ENCODE peak calls at places on chromosomes 12 and 14, in ten cellular contexts. R is GM23248, Q is GM23338, D is fibroblast of lung, O is H9, T is SK-N-SH, Y is neural progenitor cell, Z is mammary epithelial cell, L is trophoblast cell, I is PC-3. F is an unnamed sample. For H3K79me2, the result is how much of the 10 kb centered on the place peaks cover.

GRCh38 chr12:79298511-79298910 is 392.3 kb downstream of the PAWR start:
- DNase-seq in R (no peak), Q (no peak), D (no peak), O (no peak), T (no peak), Y (no peak), Z (no peak), L (no peak), I (peak), F (no peak)

GRCh38 chr14:23550827-23551265 is 719 bp downstream of the ZFHX2 start:
- DNase-seq in R (peak), Q (no peak), D (no peak), O (no peak), T (peak), Y (peak), Z (no peak), L (no peak), I (no peak), F (no peak)

GRCh38 chr12:84165998-84166571 is 746.5 kb downstream of the SLC6A15 start:
- DNase-seq in R (no peak), Q (no peak), D (no peak), O (no peak), T (no peak), Y (no peak), Z (no peak), L (no peak), I (peak), F (no peak)

GRCh38 chr12:5248230-5248629 is 183.7 kb upstream of the NTF3 start:
- DNase-seq in R (peak), Q (no peak), D (no peak), O (no peak), T (no peak), Y (no peak), Z (no peak), L (no peak), I (no peak), F (no peak)

GRCh38 chr14:74979029-74979428 is 23.6 kb upstream of the PGF start:
- DNase-seq in R (no peak), Q (no peak), D (no peak), O (no peak), T (peak), Y (no peak), Z (no peak), L (peak), I (peak), F (no peak)

GRCh38 chr14:24425704-24426103 is 3.8 kb downstream of the CBLN3 start:
- DNase-seq in R (peak), Q (no peak), D (peak), O (no peak), T (no peak), Y (no peak), Z (peak), L (peak), I (peak), F (peak)

GRCh38 chr14:74952195-74952665 is 3.2 kb downstream of the PGF start:
- DNase-seq in R (no peak), Q (no peak), D (no peak), O (no peak), T (no peak), Y (no peak), Z (no peak), L (no peak), I (no peak), F (no peak)

GRCh38 chr12:46516933-46517578 is 144.5 kb upstream of the SLC38A2 start:
- DNase-seq in R (no peak), Q (no peak), D (no peak), O (no peak), T (no peak), Y (no peak), Z (no peak), L (no peak), I (no peak), F (no peak)

GRCh38 chr12:101824831-101825230 is 5.9 kb downstream of the GNPTAB start:
- DNase-seq in R (peak), Q (peak), D (no peak), O (no peak), T (no peak), Y (no peak), Z (no peak), L (no peak), I (no peak), F (no peak)

GRCh38 chr12:12804432-12804886 is 8.7 kb upstream of the DDX47 start:
- DNase-seq in R (peak), Q (no peak), D (peak), O (no peak), T (no peak), Y (no peak), Z (peak), L (peak), I (peak), F (peak)

GRCh38 chr12:130523208-130523607 is 185.5 kb downstream of the PIWIL1 start:
- DNase-seq in R (no peak), Q (no peak), D (no peak), O (no peak), T (no peak), Y (no peak), Z (no peak), L (no peak), I (no peak), F (no peak)

DNA sequence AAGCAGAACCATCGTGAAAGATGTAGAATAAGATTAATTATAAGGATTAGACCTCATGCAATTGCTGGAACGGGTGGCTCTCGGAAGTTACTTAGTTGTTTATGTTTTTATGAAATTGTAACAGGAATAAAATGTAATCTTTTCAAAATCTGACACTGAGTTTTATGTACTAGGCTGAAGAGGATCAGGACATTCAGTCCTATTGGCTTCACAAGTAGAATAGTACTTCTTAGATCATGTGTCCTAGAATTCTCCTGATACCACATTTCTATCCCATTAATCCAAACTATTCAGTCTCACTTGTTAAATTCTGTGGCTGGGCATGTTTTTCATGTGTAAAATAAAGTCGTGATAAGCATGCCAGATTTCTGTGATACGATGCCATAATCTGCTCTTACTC is 423.5 kb upstream of the OR4E1 start:
- DNase-seq in R (no peak), Q (no peak), D (no peak), O (no peak), T (no peak), Y (no peak), Z (no peak), L (no peak), I (no peak), F (no peak)
- H3K4me2 ChIP-seq in R (no peak), Q (no peak), D (no peak), O (no peak), T (no peak), Y (no peak), Z (no peak), L (no peak), I (no peak), F (no peak)

DNA sequence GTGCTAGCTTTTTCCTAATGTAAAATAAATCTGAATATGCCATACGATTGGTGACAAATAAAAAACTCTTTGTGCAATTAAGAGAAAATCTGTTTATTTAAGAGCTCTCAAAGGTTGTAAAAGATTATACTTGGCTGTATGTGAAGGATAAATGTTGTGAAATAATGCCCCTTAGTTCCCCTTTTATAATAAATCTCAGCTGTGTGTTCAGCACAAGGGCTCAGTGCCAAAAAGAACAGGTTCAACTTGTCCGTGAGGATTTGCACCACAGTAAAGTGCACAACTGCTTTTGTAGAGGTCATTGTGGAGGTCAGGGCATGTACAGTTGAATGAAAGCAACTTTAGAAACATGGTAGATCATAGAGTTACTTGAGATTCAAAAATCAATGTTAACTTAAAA is 118.6 kb downstream of the TRMT5 start:
- DNase-seq in R (no peak), Q (no peak), D (no peak), O (no peak), T (no peak), Y (no peak), Z (peak), L (peak), I (peak), F (no peak)
- H3K79me2 ChIP-seq in R (under half), Q (under half), D (under half), O (under half), T (under half), Y (under half), Z (under half), L (under half), I (under half), F (under half)

GRCh38 chr12:57764662-57765002 is 2.2 kb downstream of the CYP27B1 start:
- DNase-seq in R (no peak), Q (peak), D (no peak), O (peak), T (no peak), Y (no peak), Z (no peak), L (no peak), I (peak), F (no peak)
- H2AFZ ChIP-seq in R (peak), Q (peak), D (peak), O (no peak), T (no peak), Y (peak), Z (peak), L (no peak), I (peak), F (peak)

GRCh38 chr12:64385468-64385867 is 5.1 kb downstream of the C12orf56 start:
- DNase-seq in R (peak), Q (no peak), D (peak), O (no peak), T (no peak), Y (no peak), Z (peak), L (no peak), I (peak), F (peak)
- H3K4me2 ChIP-seq in R (peak), Q (no peak), D (no peak), O (no peak), T (no peak), Y (no peak), Z (peak), L (no peak), I (peak), F (peak)

GRCh38 chr14:34911209-34912150 is 36.3 kb upstream of the BAZ1A start:
- DNase-seq in R (peak), Q (no peak), D (peak), O (no peak), T (no peak), Y (no peak), Z (peak), L (no peak), I (peak), F (peak)

GRCh38 chr14:34912182-34912581 is 37.0 kb upstream of the BAZ1A start:
- DNase-seq in R (no peak), Q (peak), D (no peak), O (peak), T (no peak), Y (no peak), Z (no peak), L (no peak), I (no peak), F (no peak)

GRCh38 chr14:34912966-34913365 is 37.8 kb upstream of the BAZ1A start:
- DNase-seq in R (no peak), Q (no peak), D (no peak), O (no peak), T (no peak), Y (no peak), Z (no peak), L (no peak), I (no peak), F (no peak)

GRCh38 chr14:34913619-34914018 is 38.5 kb upstream of the BAZ1A start:
- DNase-seq in R (no peak), Q (no peak), D (no peak), O (no peak), T (no peak), Y (no peak), Z (no peak), L (no peak), I (no peak), F (no peak)
- H3K79me2 ChIP-seq in R (under half), Q (under half), D (under half), O (under half), T (under half), Y (under half), Z (under half), L (under half), I (under half), F (under half)

GRCh38 chr12:53258541-53259539 is 9.3 kb upstream of the ESPL1 start:
- DNase-seq in R (no peak), Q (no peak), D (no peak), O (no peak), T (no peak), Y (no peak), Z (no peak), L (no peak), I (no peak), F (no peak)

GRCh38 chr12:53252349-53252916 is 15.7 kb upstream of the ESPL1 start:
- DNase-seq in R (peak), Q (no peak), D (peak), O (no peak), T (no peak), Y (no peak), Z (peak), L (peak), I (peak), F (no peak)

GRCh38 chr12:53253298-53253697 is 14.8 kb upstream of the ESPL1 start:
- DNase-seq in R (no peak), Q (no peak), D (no peak), O (no peak), T (no peak), Y (no peak), Z (no peak), L (no peak), I (no peak), F (no peak)

GRCh38 chr12:53254816-53255545 is 13.1 kb upstream of the ESPL1 start:
- DNase-seq in R (no peak), Q (no peak), D (no peak), O (no peak), T (no peak), Y (no peak), Z (no peak), L (no peak), I (no peak), F (no peak)

GRCh38 chr12:53255993-53256392 is 12.1 kb upstream of the ESPL1 start:
- DNase-seq in R (no peak), Q (no peak), D (no peak), O (no peak), T (no peak), Y (no peak), Z (no peak), L (no peak), I (no peak), F (no peak)
- H2AFZ ChIP-seq in R (no peak), Q (no peak), D (no peak), O (no peak), T (no peak), Y (no peak), Z (no peak), L (no peak), I (no peak), F (no peak)

DNA sequence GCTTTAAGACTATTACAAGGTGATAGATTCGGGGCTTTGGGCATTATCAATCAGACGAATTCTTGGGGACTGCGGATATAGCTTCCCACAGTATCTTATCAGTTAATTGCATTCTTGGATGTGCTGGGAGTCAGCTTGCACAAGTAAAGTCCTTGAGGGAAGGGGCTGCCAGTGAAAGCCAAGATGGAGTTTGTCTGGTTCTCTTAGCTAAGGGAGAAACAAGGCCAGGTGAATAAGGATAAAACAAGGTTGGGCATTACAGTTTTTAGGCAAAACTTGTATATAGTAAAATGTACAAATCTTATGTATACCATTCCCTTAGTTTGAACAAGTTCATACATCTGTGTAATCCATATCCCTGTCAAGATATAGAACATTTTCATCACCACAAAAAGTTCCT is 5.5 kb downstream of the FBXO34 start:
- DNase-seq in R (no peak), Q (no peak), D (no peak), O (no peak), T (no peak), Y (no peak), Z (no peak), L (no peak), I (no peak), F (no peak)
- H3K4me2 ChIP-seq in R (no peak), Q (no peak), D (no peak), O (no peak), T (no peak), Y (no peak), Z (no peak), L (no peak), I (no peak), F (no peak)

DNA sequence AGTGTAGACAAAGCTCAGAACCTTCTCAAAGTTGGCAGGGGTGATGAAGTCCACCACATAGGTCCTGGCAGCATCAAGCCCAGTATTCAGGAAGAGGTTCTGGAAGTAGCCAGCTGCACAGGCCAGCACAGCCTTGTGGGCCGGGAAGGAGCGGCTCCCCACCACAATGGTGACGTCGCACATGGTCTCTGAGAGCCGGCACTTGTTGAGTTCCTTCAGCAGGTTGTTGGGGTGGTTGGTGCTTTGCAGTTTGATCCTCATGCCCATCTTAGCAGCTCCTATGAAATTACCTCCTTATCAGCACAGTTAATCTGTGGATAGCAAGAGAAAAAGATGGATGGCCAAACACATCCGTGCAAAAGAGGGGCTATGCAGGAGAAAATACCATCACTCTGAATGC is 1.7 kb downstream of the ZBTB39 start:
- DNase-seq in R (no peak), Q (no peak), D (no peak), O (no peak), T (no peak), Y (no peak), Z (no peak), L (no peak), I (no peak), F (no peak)
- H3K79me2 ChIP-seq in R (under half), Q (half or more), D (under half), O (under half), T (under half), Y (half or more), Z (half or more), L (under half), I (under half), F (half or more)

GRCh38 chr14:61640158-61640833 is 55.0 kb upstream of the HIF1A start:
- DNase-seq in R (no peak), Q (peak), D (no peak), O (no peak), T (no peak), Y (peak), Z (no peak), L (no peak), I (no peak), F (no peak)
- H2AFZ ChIP-seq in R (no peak), Q (peak), D (no peak), O (no peak), T (no peak), Y (peak), Z (no peak), L (no peak), I (no peak), F (no peak)

F was measured in astrocyte.